ENCODE peak calls at places on chromosomes 5 and 9, in seven cellular contexts. One of them, this sample, is unnamed.

GRCh38 chr9:20373263-20373662 is 249.0 kb downstream of the MLLT3 start:
- DNase-seq in GM23248: no peak
- DNase-seq in CD8-positive, alpha-beta T cell: no peak
- DNase-seq in ovary: no peak
- DNase-seq in CD8-positive, alpha-beta memory T cell: no peak
- DNase-seq in right cardiac atrium: no peak
- DNase-seq in breast epithelium: no peak
- DNase-seq in this sample: no peak

GRCh38 chr5:171152382-171152781 is 156.7 kb upstream of the TLX3 start:
- DNase-seq in CD8-positive, alpha-beta memory T cell: no peak
- DNase-seq in right cardiac atrium: no peak
- DNase-seq in breast epithelium: no peak
- DNase-seq in GM23248: peak; percentile 37
- DNase-seq in CD8-positive, alpha-beta T cell: no peak
- DNase-seq in ovary: no peak
- DNase-seq in this sample: no peak

GRCh38 chr5:147098233-147098790 is 136.5 kb upstream of the STK32A start:
- DNase-seq in ovary: no peak
- DNase-seq in right cardiac atrium: no peak
- DNase-seq in GM23248: peak; percentile 71
- DNase-seq in CD8-positive, alpha-beta T cell: no peak
- DNase-seq in CD8-positive, alpha-beta memory T cell: no peak
- DNase-seq in breast epithelium: no peak
- DNase-seq in this sample: no peak

GRCh38 chr5:58088941-58089340 is 370.9 kb downstream of the PLK2 start:
- DNase-seq in breast epithelium: no peak
- DNase-seq in CD8-positive, alpha-beta memory T cell: no peak
- DNase-seq in right cardiac atrium: no peak
- DNase-seq in GM23248: no peak
- DNase-seq in ovary: no peak
- DNase-seq in CD8-positive, alpha-beta T cell: no peak
- DNase-seq in this sample: no peak

GRCh38 chr5:172007795-172008465 is 1.5 kb upstream of the FBXW11 start:
- DNase-seq in CD8-positive, alpha-beta T cell: no peak
- DNase-seq in CD8-positive, alpha-beta memory T cell: no peak
- DNase-seq in breast epithelium: no peak
- DNase-seq in right cardiac atrium: no peak
- DNase-seq in GM23248: peak; percentile 70
- DNase-seq in ovary: peak; percentile 25
- DNase-seq in this sample: no peak

GRCh38 chr9:129575818-129576217 is 45.1 kb downstream of the C9orf50 start:
- DNase-seq in right cardiac atrium: peak; percentile 50
- DNase-seq in GM23248: peak; percentile 33
- DNase-seq in breast epithelium: no peak
- DNase-seq in CD8-positive, alpha-beta memory T cell: no peak
- DNase-seq in ovary: peak; percentile 47
- DNase-seq in CD8-positive, alpha-beta T cell: no peak
- DNase-seq in this sample: no peak

GRCh38 chr5:16889203-16889971 is 46.7 kb downstream of the MYO10 start:
- DNase-seq in CD8-positive, alpha-beta memory T cell: no peak
- DNase-seq in right cardiac atrium: no peak
- DNase-seq in breast epithelium: no peak
- DNase-seq in ovary: no peak
- DNase-seq in CD8-positive, alpha-beta T cell: no peak
- DNase-seq in GM23248: peak; percentile 40
- DNase-seq in this sample: no peak

GRCh38 chr5:82265052-82265451 is 13.1 kb downstream of the RPS23 start:
- DNase-seq in CD8-positive, alpha-beta memory T cell: no peak
- DNase-seq in CD8-positive, alpha-beta T cell: no peak
- DNase-seq in right cardiac atrium: no peak
- DNase-seq in ovary: no peak
- DNase-seq in breast epithelium: no peak
- DNase-seq in GM23248: peak; percentile 37
- DNase-seq in this sample: no peak

GRCh38 chr9:121852646-121853616 is 201.5 kb downstream of the DAB2IP start:
- DNase-seq in CD8-positive, alpha-beta memory T cell: no peak
- DNase-seq in breast epithelium: peak; percentile 38
- DNase-seq in ovary: peak; percentile 94
- DNase-seq in CD8-positive, alpha-beta T cell: no peak
- DNase-seq in GM23248: peak; percentile 81
- DNase-seq in right cardiac atrium: peak; percentile 91
- DNase-seq in this sample: no peak

GRCh38 chr5:57698785-57699184 is 216.2 kb upstream of the ACTBL2 start:
- DNase-seq in CD8-positive, alpha-beta memory T cell: no peak
- DNase-seq in right cardiac atrium: no peak
- DNase-seq in ovary: no peak
- DNase-seq in breast epithelium: no peak
- DNase-seq in GM23248: peak; percentile 0
- DNase-seq in CD8-positive, alpha-beta T cell: no peak
- DNase-seq in this sample: no peak

GRCh38 chr9:133842174-133842573 is 104.0 kb upstream of the SARDH start:
- DNase-seq in GM23248: no peak
- DNase-seq in right cardiac atrium: peak; percentile 70
- DNase-seq in CD8-positive, alpha-beta memory T cell: no peak
- DNase-seq in ovary: no peak
- DNase-seq in CD8-positive, alpha-beta T cell: no peak
- DNase-seq in breast epithelium: no peak
- DNase-seq in this sample: no peak

GRCh38 chr9:92666236-92666635 is 3.7 kb downstream of the IPPK start:
- DNase-seq in ovary: no peak
- DNase-seq in GM23248: no peak
- DNase-seq in breast epithelium: no peak
- DNase-seq in right cardiac atrium: no peak
- DNase-seq in CD8-positive, alpha-beta memory T cell: no peak
- DNase-seq in CD8-positive, alpha-beta T cell: no peak
- DNase-seq in this sample: no peak

GRCh38 chr5:173970878-173971650 is 17.9 kb upstream of the C5orf47 start:
- DNase-seq in right cardiac atrium: no peak
- DNase-seq in CD8-positive, alpha-beta T cell: no peak
- DNase-seq in breast epithelium: no peak
- DNase-seq in ovary: no peak
- DNase-seq in GM23248: peak; percentile 56
- DNase-seq in CD8-positive, alpha-beta memory T cell: no peak
- DNase-seq in this sample: no peak

GRCh38 chr5:175478384-175479124 is at the start of gene SFXN1:
- DNase-seq in ovary: peak; percentile 78
- DNase-seq in CD8-positive, alpha-beta memory T cell: peak; percentile 77
- DNase-seq in CD8-positive, alpha-beta T cell: peak; percentile 77
- DNase-seq in right cardiac atrium: peak; percentile 95
- DNase-seq in breast epithelium: peak; percentile 27
- DNase-seq in GM23248: peak; percentile 87
- DNase-seq in this sample: peak; percentile 62

GRCh38 chr9:92463989-92464388 is 18.3 kb downstream of the ASPN start:
- DNase-seq in right cardiac atrium: no peak
- DNase-seq in ovary: no peak
- DNase-seq in CD8-positive, alpha-beta T cell: no peak
- DNase-seq in CD8-positive, alpha-beta memory T cell: no peak
- DNase-seq in GM23248: peak; percentile 94
- DNase-seq in breast epithelium: no peak
- DNase-seq in this sample: no peak

GRCh38 chr5:144390133-144390532 is 219.5 kb downstream of the KCTD16 start:
- DNase-seq in CD8-positive, alpha-beta T cell: no peak
- DNase-seq in ovary: no peak
- DNase-seq in CD8-positive, alpha-beta memory T cell: no peak
- DNase-seq in breast epithelium: no peak
- DNase-seq in right cardiac atrium: no peak
- DNase-seq in GM23248: peak; percentile 15
- DNase-seq in this sample: no peak

GRCh38 chr5:103744159-103744558 is 181.6 kb upstream of the NUDT12 start:
- DNase-seq in breast epithelium: no peak
- DNase-seq in GM23248: peak; percentile 19
- DNase-seq in ovary: no peak
- DNase-seq in CD8-positive, alpha-beta memory T cell: no peak
- DNase-seq in right cardiac atrium: peak; percentile 30
- DNase-seq in CD8-positive, alpha-beta T cell: no peak
- DNase-seq in this sample: no peak

GRCh38 chr9:95381243-95381642 is 63.7 kb upstream of the FANCC start:
- DNase-seq in breast epithelium: no peak
- DNase-seq in CD8-positive, alpha-beta T cell: no peak
- DNase-seq in ovary: no peak
- DNase-seq in CD8-positive, alpha-beta memory T cell: no peak
- DNase-seq in GM23248: peak; percentile 43
- DNase-seq in right cardiac atrium: no peak
- DNase-seq in this sample: no peak

GRCh38 chr5:152607393-152608165 is 202.5 kb upstream of the NMUR2 start:
- DNase-seq in GM23248: no peak
- DNase-seq in ovary: no peak
- DNase-seq in right cardiac atrium: no peak
- DNase-seq in CD8-positive, alpha-beta T cell: no peak
- DNase-seq in breast epithelium: no peak
- DNase-seq in CD8-positive, alpha-beta memory T cell: no peak
- DNase-seq in this sample: no peak

DNA sequence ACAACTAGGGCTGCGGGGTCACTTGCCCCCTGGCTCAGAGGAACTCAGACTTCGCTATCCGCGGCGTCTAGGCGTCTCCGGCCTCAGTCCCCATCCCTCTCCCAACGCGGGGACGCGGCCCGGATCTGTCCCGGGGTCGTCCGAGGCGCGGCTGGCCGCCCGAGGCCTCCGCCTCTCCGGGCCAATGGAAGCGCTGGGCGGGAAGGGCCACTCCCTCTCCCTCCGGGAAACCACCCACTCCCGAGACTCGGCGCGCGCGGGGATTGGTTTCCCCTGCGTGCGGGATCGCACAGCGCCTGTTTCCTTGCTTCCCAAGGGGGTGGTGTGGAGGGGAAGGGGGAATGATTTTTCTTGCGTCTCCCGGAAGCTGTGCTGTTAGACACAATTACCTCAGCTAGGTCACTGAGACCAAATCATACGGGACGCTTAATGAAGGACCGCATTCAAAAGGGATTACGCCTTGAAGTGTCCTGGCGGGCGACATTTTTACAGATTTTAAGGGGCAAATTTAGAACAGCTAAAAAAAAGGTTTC is 38.4 kb downstream of the NR2F1 start:
- DNase-seq in ovary: peak; percentile 82
- DNase-seq in right cardiac atrium: peak; percentile 92
- DNase-seq in CD8-positive, alpha-beta memory T cell: no peak
- DNase-seq in breast epithelium: peak; percentile 36
- DNase-seq in CD8-positive, alpha-beta T cell: no peak
- DNase-seq in GM23248: no peak
- DNase-seq in this sample: peak; percentile 26
- H3K9me3 ChIP-seq in ovary: no peaks in the 10 kb centered on the region
- H3K9me3 ChIP-seq in right cardiac atrium: no peaks in the 10 kb centered on the region
- H3K9me3 ChIP-seq in CD8-positive, alpha-beta memory T cell: no peaks in the 10 kb centered on the region
- H3K9me3 ChIP-seq in breast epithelium: no peaks in the 10 kb centered on the region
- H3K9me3 ChIP-seq in CD8-positive, alpha-beta T cell: no peaks in the 10 kb centered on the region
- H3K9me3 ChIP-seq in GM23248: no peaks in the 10 kb centered on the region
- H3K9me3 ChIP-seq in this sample: no peaks in the 10 kb centered on the region

GRCh38 chr5:2371419-2371710 is 380.1 kb downstream of the IRX2 start:
- DNase-seq in GM23248: no peak
- DNase-seq in CD8-positive, alpha-beta T cell: no peak
- DNase-seq in breast epithelium: no peak
- DNase-seq in ovary: no peak
- DNase-seq in right cardiac atrium: no peak
- DNase-seq in CD8-positive, alpha-beta memory T cell: no peak
- DNase-seq in this sample: no peak
- H3K9me3 ChIP-seq in GM23248: no peaks in the 10 kb centered on the region
- H3K9me3 ChIP-seq in CD8-positive, alpha-beta T cell: no peaks in the 10 kb centered on the region
- H3K9me3 ChIP-seq in breast epithelium: no peaks in the 10 kb centered on the region
- H3K9me3 ChIP-seq in ovary: no peaks in the 10 kb centered on the region
- H3K9me3 ChIP-seq in right cardiac atrium: peaks cover 5% of the 10 kb centered on the region
- H3K9me3 ChIP-seq in CD8-positive, alpha-beta memory T cell: no peaks in the 10 kb centered on the region
- H3K9me3 ChIP-seq in this sample: no peaks in the 10 kb centered on the region

GRCh38 chr9:111405701-111406100 is 75.7 kb upstream of the OR2K2 start:
- DNase-seq in GM23248: no peak
- DNase-seq in breast epithelium: no peak
- DNase-seq in right cardiac atrium: no peak
- DNase-seq in ovary: no peak
- DNase-seq in CD8-positive, alpha-beta T cell: no peak
- DNase-seq in CD8-positive, alpha-beta memory T cell: no peak
- DNase-seq in this sample: no peak
- H3K9me3 ChIP-seq in GM23248: no peaks in the 10 kb centered on the region
- H3K9me3 ChIP-seq in breast epithelium: peaks cover 21% of the 10 kb centered on the region
- H3K9me3 ChIP-seq in right cardiac atrium: no peaks in the 10 kb centered on the region
- H3K9me3 ChIP-seq in ovary: peaks cover 5% of the 10 kb centered on the region
- H3K9me3 ChIP-seq in CD8-positive, alpha-beta T cell: no peaks in the 10 kb centered on the region
- H3K9me3 ChIP-seq in CD8-positive, alpha-beta memory T cell: peaks cover 4% of the 10 kb centered on the region
- H3K9me3 ChIP-seq in this sample: peaks cover 4% of the 10 kb centered on the region

GRCh38 chr5:141431286-141431685 is 979 bp downstream of the PCDHGA12 start:
- DNase-seq in breast epithelium: no peak
- DNase-seq in ovary: no peak
- DNase-seq in GM23248: peak; percentile 27
- DNase-seq in right cardiac atrium: no peak
- DNase-seq in CD8-positive, alpha-beta T cell: no peak
- DNase-seq in CD8-positive, alpha-beta memory T cell: no peak
- DNase-seq in this sample: no peak

GRCh38 chr5:141441571-141442170 is 11.4 kb downstream of the PCDHGA12 start:
- DNase-seq in ovary: no peak
- DNase-seq in right cardiac atrium: peak; percentile 63
- DNase-seq in CD8-positive, alpha-beta T cell: no peak
- DNase-seq in breast epithelium: no peak
- DNase-seq in GM23248: no peak
- DNase-seq in CD8-positive, alpha-beta memory T cell: no peak
- DNase-seq in this sample: no peak

GRCh38 chr5:141439411-141440141 is 9.3 kb downstream of the PCDHGA12 start:
- DNase-seq in breast epithelium: no peak
- DNase-seq in CD8-positive, alpha-beta T cell: no peak
- DNase-seq in right cardiac atrium: no peak
- DNase-seq in GM23248: peak; percentile 62
- DNase-seq in CD8-positive, alpha-beta memory T cell: no peak
- DNase-seq in ovary: no peak
- DNase-seq in this sample: no peak

GRCh38 chr5:141434006-141434405 is 3.7 kb downstream of the PCDHGA12 start:
- DNase-seq in ovary: no peak
- DNase-seq in CD8-positive, alpha-beta memory T cell: no peak
- DNase-seq in CD8-positive, alpha-beta T cell: no peak
- DNase-seq in GM23248: peak; percentile 71
- DNase-seq in right cardiac atrium: no peak
- DNase-seq in breast epithelium: no peak
- DNase-seq in this sample: no peak

DNA sequence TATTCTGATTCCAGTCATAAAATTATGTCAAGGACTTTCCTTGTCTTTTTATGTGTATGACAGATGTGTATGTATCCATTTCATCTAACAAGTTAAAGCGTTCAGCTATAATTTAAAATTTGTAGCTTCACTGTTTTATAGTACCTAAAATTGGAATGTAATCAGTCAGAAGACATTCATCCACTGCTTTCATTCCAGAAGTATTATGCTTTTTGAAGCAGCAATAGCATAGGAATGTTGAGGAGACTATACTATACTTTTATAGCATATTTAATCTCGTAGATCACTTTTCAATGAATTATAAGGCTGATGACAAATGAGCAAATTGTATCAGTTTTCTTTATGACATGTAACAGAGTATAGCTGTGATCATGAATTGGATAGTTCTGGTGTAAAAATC is 6.9 kb downstream of the PCDHGA12 start:
- DNase-seq in CD8-positive, alpha-beta T cell: no peak
- DNase-seq in CD8-positive, alpha-beta memory T cell: no peak
- DNase-seq in right cardiac atrium: no peak
- DNase-seq in ovary: no peak
- DNase-seq in GM23248: peak; percentile 69
- DNase-seq in breast epithelium: no peak
- DNase-seq in this sample: no peak
- H3K9me3 ChIP-seq in CD8-positive, alpha-beta T cell: no peaks in the 10 kb centered on the region
- H3K9me3 ChIP-seq in CD8-positive, alpha-beta memory T cell: no peaks in the 10 kb centered on the region
- H3K9me3 ChIP-seq in right cardiac atrium: no peaks in the 10 kb centered on the region
- H3K9me3 ChIP-seq in ovary: peaks cover 31% of the 10 kb centered on the region
- H3K9me3 ChIP-seq in GM23248: no peaks in the 10 kb centered on the region
- H3K9me3 ChIP-seq in breast epithelium: peaks cover 100% of the 10 kb centered on the region
- H3K9me3 ChIP-seq in this sample: no peaks in the 10 kb centered on the region

GRCh38 chr5:32836176-32836575 is 125.1 kb downstream of the NPR3 start:
- DNase-seq in GM23248: peak; percentile 39
- DNase-seq in breast epithelium: no peak
- DNase-seq in CD8-positive, alpha-beta memory T cell: no peak
- DNase-seq in right cardiac atrium: no peak
- DNase-seq in CD8-positive, alpha-beta T cell: no peak
- DNase-seq in ovary: no peak
- DNase-seq in this sample: no peak
- H3K9me3 ChIP-seq in GM23248: no peaks in the 10 kb centered on the region
- H3K9me3 ChIP-seq in breast epithelium: no peaks in the 10 kb centered on the region
- H3K9me3 ChIP-seq in CD8-positive, alpha-beta memory T cell: no peaks in the 10 kb centered on the region
- H3K9me3 ChIP-seq in right cardiac atrium: peaks cover 3% of the 10 kb centered on the region
- H3K9me3 ChIP-seq in CD8-positive, alpha-beta T cell: no peaks in the 10 kb centered on the region
- H3K9me3 ChIP-seq in ovary: no peaks in the 10 kb centered on the region
- H3K9me3 ChIP-seq in this sample: no peaks in the 10 kb centered on the region